ENCODE peak calls at places on chromosomes 13 and 19, in ten cellular contexts. L is AG09319; B is B cell; S is Panc1; R is CD4-positive, alpha-beta T cell; O is fibroblast of villous mesenchyme; N is mucosa of descending colon; T is ovary; G is gastrocnemius medialis; F is WERI-Rb-1. Y is an unnamed sample.
A peak's percentile ranks its signal among the peaks of the same experiment; 100 is the strongest.

GRCh38 chr19:52570005-52570861 is at the start of gene ZNF701:
- DNase-seq in L (peak; percentile 71), B (peak; percentile 95), S (peak; percentile 45), R (peak; percentile 95), O (peak; percentile 94), N (peak; percentile 98), T (peak; percentile 94), G (peak; percentile 88), F (peak; percentile 94), Y (peak; percentile 99)

GRCh38 chr13:111316161-111316730 is 4.2 kb upstream of the TEX29 start:
- DNase-seq in L (no peak), B (peak; percentile 17), S (no peak), R (no peak), O (no peak), N (no peak), T (no peak), G (no peak), F (no peak), Y (no peak)

GRCh38 chr19:17109962-17110598 is 34.5 kb downstream of the MYO9B start:
- DNase-seq in L (no peak), B (peak; percentile 91), S (no peak), R (no peak), O (no peak), N (peak; percentile 52), T (no peak), G (peak; percentile 33), F (no peak), Y (no peak)

GRCh38 chr19:46394398-46394797 is 19.0 kb downstream of the CCDC8 start:
- DNase-seq in L (no peak), B (no peak), S (no peak), R (no peak), O (no peak), N (no peak), T (no peak), G (no peak), F (no peak), Y (no peak)

GRCh38 chr13:53001871-53002270 is 26.7 kb upstream of the OLFM4 start:
- DNase-seq in L (no peak), B (no peak), S (no peak), R (no peak), O (no peak), N (no peak), T (no peak), G (no peak), F (no peak), Y (no peak)

GRCh38 chr19:48476176-48476575 is 7.0 kb downstream of the CYTH2 start:
- DNase-seq in L (no peak), B (no peak), S (no peak), R (no peak), O (no peak), N (no peak), T (no peak), G (no peak), F (no peak), Y (no peak)

GRCh38 chr13:90091611-90092010 is 1255.9 kb upstream of the MIR17HG start:
- DNase-seq in L (no peak), B (no peak), S (no peak), R (no peak), O (no peak), N (no peak), T (no peak), G (no peak), F (no peak), Y (no peak)

GRCh38 chr13:56347014-56347413 is 793.7 kb upstream of the PRR20A start:
- DNase-seq in L (no peak), B (no peak), S (no peak), R (no peak), O (no peak), N (no peak), T (no peak), G (no peak), F (no peak), Y (no peak)

GRCh38 chr19:41426952-41427646 is at the start of gene B3GNT8:
- DNase-seq in L (peak; percentile 25), B (no peak), S (no peak), R (no peak), O (peak; percentile 75), N (peak; percentile 92), T (peak; percentile 83), G (peak; percentile 47), F (peak; percentile 88), Y (peak; percentile 71)

GRCh38 chr13:55571237-55571867 is 1569.4 kb upstream of the PRR20A start:
- DNase-seq in L (no peak), B (no peak), S (no peak), R (no peak), O (no peak), N (no peak), T (no peak), G (no peak), F (no peak), Y (no peak)

DNA sequence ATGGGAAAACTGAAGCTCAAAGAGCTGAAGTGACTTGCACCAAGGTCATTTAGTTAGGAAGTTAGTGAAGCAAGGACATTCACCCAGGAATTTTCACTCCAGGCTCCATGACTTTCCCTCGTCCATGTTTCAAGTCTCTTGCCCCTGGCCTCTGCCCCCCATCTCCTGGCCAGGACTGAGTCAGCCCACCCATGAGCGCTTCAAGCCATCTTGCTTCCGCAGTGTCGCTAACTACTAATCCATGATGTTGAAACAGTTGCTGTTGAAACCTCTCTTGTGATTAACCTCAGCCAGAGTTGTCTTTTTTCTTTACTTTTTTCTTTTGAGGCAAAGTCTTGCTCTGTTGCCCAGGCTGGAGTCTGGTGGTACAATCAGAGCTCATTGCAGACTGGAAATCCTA is 29.7 kb upstream of the C1QTNF9 start:
- DNase-seq in L (no peak), B (no peak), S (no peak), R (no peak), O (peak; percentile 75), N (no peak), T (peak; percentile 33), G (no peak), F (no peak), Y (no peak)
- TF ChIP-seq CTCF in L (no peak), B (no peak), S (no peak), R (no peak), O (no peak), N (no peak), T (no peak), G (no peak), F (no peak), Y (no peak)

GRCh38 chr19:30719189-30719990 is 347.2 kb downstream of the ZNF536 start:
- DNase-seq in L (no peak), B (no peak), S (no peak), R (no peak), O (peak; percentile 15), N (peak; percentile 63), T (peak; percentile 75), G (peak; percentile 5), F (peak; percentile 73), Y (peak; percentile 80)
- TF ChIP-seq CTCF in L (no peak), B (no peak), S (no peak), R (no peak), O (no peak), N (no peak), T (no peak), G (no peak), F (no peak), Y (no peak)

DNA sequence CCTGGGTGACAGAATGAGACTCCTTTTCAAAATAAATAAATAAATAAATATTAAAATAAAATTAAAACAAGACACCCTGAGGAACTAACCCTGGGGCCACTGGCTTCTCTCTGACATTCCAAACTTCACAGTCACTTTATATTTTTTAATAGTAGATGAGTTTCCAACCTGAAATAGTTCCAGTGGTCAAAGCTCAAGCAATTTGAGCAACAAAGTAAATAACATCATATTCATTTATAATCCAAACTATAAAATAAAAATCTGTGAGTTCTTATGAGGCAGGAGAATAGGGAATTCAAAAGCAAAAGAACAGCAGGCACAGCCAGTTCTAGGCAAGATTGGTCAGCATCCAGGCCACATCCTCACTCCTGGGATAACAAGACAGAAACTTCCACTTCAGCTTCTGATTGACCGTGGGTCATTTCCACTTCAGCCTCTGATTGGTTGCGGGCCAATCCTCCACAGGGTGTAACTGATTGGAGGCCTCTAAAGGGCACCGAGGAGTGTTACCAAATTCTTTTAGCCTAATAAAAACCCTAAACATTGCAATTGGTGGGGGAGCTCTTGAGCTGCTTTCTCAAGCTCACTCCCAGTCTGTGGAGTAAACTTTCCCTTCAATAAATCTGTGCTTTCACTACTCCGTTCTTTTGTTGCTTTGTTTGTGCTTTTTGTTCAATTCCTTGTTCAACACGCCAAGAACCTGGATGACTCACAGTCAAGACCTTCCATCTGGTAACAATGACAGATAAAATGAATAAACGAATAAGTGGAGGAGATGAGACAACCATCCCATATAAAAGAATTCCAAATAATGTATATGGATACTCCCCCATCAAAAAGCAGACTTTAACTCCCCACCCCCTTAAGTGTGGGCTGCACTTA is 42.5 kb upstream of the AMER2 start:
- DNase-seq in L (no peak), B (no peak), S (no peak), R (no peak), O (peak; percentile 49), N (no peak), T (no peak), G (peak; percentile 48), F (no peak), Y (no peak)
- TF ChIP-seq CTCF in L (no peak), B (no peak), S (no peak), R (no peak), O (no peak), N (no peak), T (no peak), G (no peak), F (no peak), Y (no peak)

GRCh38 chr13:51420681-51421476 is 32.0 kb downstream of the INTS6 start:
- DNase-seq in L (no peak), B (peak; percentile 40), S (no peak), R (no peak), O (no peak), N (no peak), T (no peak), G (no peak), F (no peak), Y (no peak)

GRCh38 chr13:51422484-51422883 is 30.4 kb downstream of the INTS6 start:
- DNase-seq in L (no peak), B (no peak), S (no peak), R (no peak), O (no peak), N (no peak), T (no peak), G (no peak), F (no peak), Y (no peak)

GRCh38 chr13:51426982-51427381 is 25.9 kb downstream of the INTS6 start:
- DNase-seq in L (no peak), B (no peak), S (no peak), R (no peak), O (no peak), N (no peak), T (no peak), G (no peak), F (no peak), Y (no peak)

GRCh38 chr13:51423766-51424165 is 29.1 kb downstream of the INTS6 start:
- DNase-seq in L (no peak), B (no peak), S (no peak), R (no peak), O (no peak), N (no peak), T (no peak), G (no peak), F (no peak), Y (no peak)

DNA sequence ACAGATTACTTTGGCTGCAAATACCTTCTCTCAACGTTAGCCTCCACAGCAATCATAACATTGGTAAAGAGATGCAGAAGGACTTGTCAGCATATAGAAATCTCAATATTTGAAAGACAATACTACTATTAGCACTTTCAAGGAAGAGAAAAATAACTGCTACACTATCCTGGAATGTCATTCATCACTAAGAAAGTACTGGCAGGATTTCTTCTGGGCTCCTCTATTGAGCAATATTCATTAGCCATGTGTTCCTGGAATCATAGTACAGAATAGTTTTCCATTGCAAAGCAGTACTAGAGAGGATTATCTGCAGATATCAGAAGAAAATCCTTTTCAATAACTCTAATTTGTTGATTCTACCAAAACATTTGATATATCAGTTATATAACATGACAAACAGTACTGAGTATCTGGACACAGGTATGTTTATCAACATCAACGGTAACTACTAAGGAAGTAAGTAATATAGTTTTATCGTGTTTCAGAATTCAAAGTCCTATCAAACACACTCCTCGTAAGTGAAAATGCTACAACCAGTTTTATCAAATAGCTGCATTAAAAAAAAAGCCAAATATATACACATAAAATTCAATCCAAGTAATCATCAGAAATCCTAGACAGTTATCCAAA is 27.3 kb downstream of the INTS6 start:
- DNase-seq in L (peak; percentile 8), B (no peak), S (no peak), R (no peak), O (peak; percentile 64), N (no peak), T (no peak), G (no peak), F (no peak), Y (no peak)
- TF ChIP-seq CTCF in L (no peak), B (no peak), S (no peak), R (no peak), O (no peak), N (no peak), T (no peak), G (no peak), F (no peak), Y (no peak)